ENCODE peak calls at places on chromosome 19, in seven cellular contexts. Z is retinal pigment epithelial cell; Q is stimulated activated CD8-positive, alpha-beta memory T cell treated with anti-CD3 and anti-CD28 coated beads, Interleukin-2, amount 100 ng/mL, for 1 hour; T is fibroblast of lung; S is NCI-H774; N is GM12865; P is ELR. A is an unnamed sample.
A peak's percentile ranks its signal among the peaks of the same experiment; 100 is the strongest.

GRCh38 chr19:660793-661426 is 2.1 kb downstream of the RNF126 start:
- DNase-seq in S (no peak), P (no peak), Z (no peak), Q (no peak), T (no peak), N (no peak), A (no peak)

GRCh38 chr19:48365602-48366001 is 1.4 kb downstream of the SYNGR4 start:
- DNase-seq in P (no peak), Q (no peak), S (no peak), Z (no peak), N (no peak), T (no peak), A (no peak)

GRCh38 chr19:51158474-51159129 is 16.5 kb downstream of the SIGLEC7 start:
- DNase-seq in Q (peak; percentile 56), P (peak; percentile 51), S (no peak), Z (no peak), T (peak; percentile 13), N (peak; percentile 66), A (peak; percentile 22)

GRCh38 chr19:20558011-20558410 is 7.6 kb downstream of the ZNF737 start:
- DNase-seq in P (peak; percentile 8), Q (no peak), Z (no peak), N (no peak), T (no peak), S (no peak), A (no peak)

GRCh38 chr19:2274185-2274711 is 7.7 kb downstream of the PEAK3 start:
- DNase-seq in T (no peak), P (peak; percentile 38), S (no peak), Q (no peak), N (no peak), Z (no peak), A (no peak)

GRCh38 chr19:3397266-3398022 is 31.1 kb downstream of the NFIC start:
- DNase-seq in Z (no peak), S (no peak), T (peak; percentile 32), Q (no peak), P (no peak), N (no peak), A (no peak)

GRCh38 chr19:15779756-15780476 is 7.5 kb upstream of the OR10H5 start:
- DNase-seq in Q (no peak), N (no peak), P (no peak), T (no peak), Z (no peak), S (no peak), A (no peak)

GRCh38 chr19:48341006-48341405 is 15.7 kb downstream of the EMP3 start:
- DNase-seq in S (no peak), Z (no peak), P (no peak), Q (no peak), T (no peak), N (no peak), A (no peak)

GRCh38 chr19:10431254-10431942 is 11.1 kb downstream of the PDE4A start:
- DNase-seq in P (peak; percentile 14), N (peak; percentile 70), S (no peak), Z (no peak), Q (no peak), T (no peak), A (no peak)

GRCh38 chr19:31591258-31591657 is 242.0 kb upstream of the TSHZ3 start:
- DNase-seq in T (no peak), Z (no peak), Q (no peak), S (no peak), P (no peak), N (no peak), A (no peak)

GRCh38 chr19:45953676-45954075 is 20.0 kb downstream of the NOVA2 start:
- DNase-seq in Q (no peak), S (no peak), Z (no peak), N (no peak), T (no peak), P (peak; percentile 44), A (no peak)

GRCh38 chr19:17721821-17722220 is 2.5 kb downstream of the MAP1S start:
- DNase-seq in T (no peak), P (peak; percentile 82), Q (no peak), N (no peak), Z (no peak), S (no peak), A (no peak)

GRCh38 chr19:47145639-47146486 is 15.2 kb downstream of the SAE1 start:
- DNase-seq in T (no peak), S (no peak), N (no peak), Q (no peak), P (no peak), Z (no peak), A (no peak)

GRCh38 chr19:43444531-43445340 is 20.7 kb downstream of the LYPD3 start:
- DNase-seq in Q (no peak), Z (no peak), N (no peak), T (no peak), P (no peak), S (no peak), A (no peak)

GRCh38 chr19:30087381-30088138 is 145.5 kb downstream of the URI1 start:
- DNase-seq in T (no peak), N (no peak), S (no peak), Q (no peak), P (no peak), Z (no peak), A (no peak)

GRCh38 chr19:17451820-17452219 is 3.4 kb upstream of the TMEM221 start:
- DNase-seq in T (no peak), Q (no peak), N (no peak), P (no peak), S (no peak), Z (no peak), A (no peak)

GRCh38 chr19:5949792-5950305 is 28.1 kb downstream of the RANBP3 start:
- DNase-seq in P (no peak), Z (no peak), Q (no peak), T (no peak), N (no peak), S (no peak), A (no peak)

GRCh38 chr19:1006711-1007398 is 6.6 kb downstream of the GRIN3B start:
- DNase-seq in T (no peak), P (no peak), N (no peak), S (no peak), Q (no peak), Z (no peak), A (no peak)

GRCh38 chr19:55644842-55645511 is 1.5 kb downstream of the ZNF581 start:
- DNase-seq in T (no peak), S (no peak), P (no peak), N (peak; percentile 35), Q (no peak), Z (no peak), A (no peak)

GRCh38 chr19:38370299-38370698 is 4.1 kb upstream of the PSMD8 start:
- DNase-seq in Q (no peak), P (no peak), Z (no peak), S (no peak), N (no peak), T (no peak), A (no peak)

GRCh38 chr19:15294591-15294990 is 37.7 kb downstream of the BRD4 start:
- DNase-seq in P (no peak), T (no peak), N (no peak), S (no peak), Q (no peak), Z (no peak), A (no peak)

GRCh38 chr19:20167020-20167644 is at the start of gene ZNF486:
- DNase-seq in P (peak; percentile 99), Z (peak; percentile 90), S (peak; percentile 69), T (peak; percentile 97), Q (peak; percentile 85), N (peak; percentile 72), A (no peak)

GRCh38 chr19:46988614-46989230 is 30.9 kb upstream of the NPAS1 start:
- DNase-seq in Z (no peak), N (no peak), P (no peak), S (no peak), T (no peak), Q (no peak), A (no peak)

GRCh38 chr19:45444318-45445041 is 20.8 kb upstream of the ERCC1 start:
- DNase-seq in Q (peak; percentile 66), T (peak; percentile 78), S (peak; percentile 71), P (peak; percentile 85), N (peak; percentile 90), Z (no peak), A (peak; percentile 41)

GRCh38 chr19:46049597-46049996 is 8.8 kb upstream of the IGFL4 start:
- DNase-seq in S (no peak), Z (no peak), T (no peak), N (peak; percentile 3), Q (no peak), P (no peak), A (no peak)

GRCh38 chr19:8512115-8512967 is 1.6 kb downstream of the ZNF414 start:
- DNase-seq in Q (no peak), N (peak; percentile 65), Z (no peak), P (peak; percentile 45), S (peak; percentile 60), T (no peak), A (no peak)

GRCh38 chr19:40610396-40611064 is 9.4 kb downstream of the LTBP4 start:
- DNase-seq in N (no peak), T (no peak), P (no peak), Q (no peak), S (peak; percentile 50), Z (no peak), A (no peak)

GRCh38 chr19:9586764-9587163 is 2.5 kb upstream of the ZNF121 start:
- DNase-seq in N (peak; percentile 78), Z (no peak), T (peak; percentile 70), P (peak; percentile 78), S (peak; percentile 9), Q (peak; percentile 63), A (no peak)

GRCh38 chr19:19236173-19236572 is 24.4 kb downstream of the NCAN start:
- DNase-seq in Z (no peak), T (no peak), S (no peak), N (no peak), P (no peak), Q (no peak), A (no peak)

GRCh38 chr19:7905298-7905697 is 1.6 kb downstream of the MAP2K7 start:
- DNase-seq in Z (no peak), N (peak; percentile 7), P (no peak), S (no peak), Q (no peak), T (no peak), A (no peak)

GRCh38 chr19:1221141-1221903 is 15.7 kb downstream of the STK11 start:
- DNase-seq in Z (no peak), P (peak; percentile 67), T (peak; percentile 59), S (no peak), Q (no peak), N (no peak), A (no peak)

GRCh38 chr19:57466489-57466888 is 9.5 kb upstream of the VN1R1 start:
- DNase-seq in N (no peak), P (no peak), Z (no peak), S (no peak), Q (no peak), T (no peak), A (no peak)

A was measured in SW 1271.